ENCODE peak calls at places on chromosomes 7 and 10, in eight cellular contexts. S, R, O, W, U, Z, M and V are unnamed samples.

GRCh38 chr7:27435461-27435860 is 192.9 kb downstream of the EVX1 start:
- DNase-seq in S (no peak), R (no peak), O (no peak), W (no peak), U (no peak), Z (no peak), M (no peak), V (no peak)

GRCh38 chr7:141744131-141744530 is 6.0 kb downstream of the SSBP1 start:
- DNase-seq in S (no peak), R (no peak), O (no peak), W (no peak), U (no peak), Z (no peak), M (no peak), V (no peak)

GRCh38 chr10:3265081-3265480 is 92.5 kb upstream of the PITRM1 start:
- DNase-seq in S (no peak), R (no peak), O (no peak), W (no peak), U (no peak), Z (peak; percentile 11), M (no peak), V (no peak)

GRCh38 chr10:3907514-3907913 is 122.5 kb upstream of the KLF6 start:
- DNase-seq in S (no peak), R (no peak), O (no peak), W (no peak), U (no peak), Z (no peak), M (no peak), V (no peak)

GRCh38 chr7:112262804-112263203 is 56.3 kb downstream of the ZNF277 start:
- DNase-seq in S (no peak), R (no peak), O (no peak), W (no peak), U (no peak), Z (no peak), M (no peak), V (no peak)

GRCh38 chr10:6601224-6601805 is 21.2 kb upstream of the PRKCQ start:
- DNase-seq in S (no peak), R (no peak), O (no peak), W (no peak), U (no peak), Z (no peak), M (no peak), V (no peak)

GRCh38 chr10:28676297-28676967 is 889 bp upstream of the BAMBI start:
- DNase-seq in S (peak; percentile 54), R (no peak), O (peak; percentile 13), W (peak; percentile 5), U (no peak), Z (no peak), M (peak; percentile 41), V (peak; percentile 28)

GRCh38 chr10:58577394-58577793 is 64.7 kb downstream of the BICC1 start:
- DNase-seq in S (no peak), R (no peak), O (no peak), W (no peak), U (no peak), Z (no peak), M (peak; percentile 69), V (no peak)

GRCh38 chr7:45692031-45692430 is 117.9 kb downstream of the ADCY1 start:
- DNase-seq in S (no peak), R (no peak), O (no peak), W (no peak), U (no peak), Z (no peak), M (no peak), V (no peak)

GRCh38 chr7:22150221-22150620 is 204.5 kb upstream of the CDCA7L start:
- DNase-seq in S (no peak), R (no peak), O (no peak), W (no peak), U (no peak), Z (peak; percentile 19), M (no peak), V (no peak)

GRCh38 chr7:150973571-150974451 is 4.3 kb downstream of the KCNH2 start:
- DNase-seq in S (no peak), R (no peak), O (no peak), W (no peak), U (no peak), Z (no peak), M (no peak), V (peak; percentile 83)

GRCh38 chr10:28774051-28774995 is 97.0 kb downstream of the BAMBI start:
- DNase-seq in S (no peak), R (no peak), O (peak; percentile 61), W (no peak), U (no peak), Z (no peak), M (no peak), V (no peak)

GRCh38 chr10:89888647-89889046 is 187.3 kb downstream of the KIF20B start:
- DNase-seq in S (no peak), R (no peak), O (no peak), W (no peak), U (no peak), Z (no peak), M (no peak), V (no peak)

GRCh38 chr7:117997862-117998825 is 124.9 kb upstream of the CTTNBP2 start:
- DNase-seq in S (no peak), R (no peak), O (no peak), W (no peak), U (no peak), Z (peak; percentile 94), M (no peak), V (no peak)

GRCh38 chr10:43186150-43186549 is 47.9 kb downstream of the CSGALNACT2 start:
- DNase-seq in S (no peak), R (no peak), O (no peak), W (no peak), U (no peak), Z (no peak), M (no peak), V (no peak)

GRCh38 chr10:120949511-120950102 is 98.4 kb downstream of the WDR11 start:
- DNase-seq in S (peak; percentile 33), R (peak; percentile 10), O (no peak), W (no peak), U (no peak), Z (no peak), M (no peak), V (no peak)

GRCh38 chr7:70016044-70016770 is 417.9 kb downstream of the AUTS2 start:
- DNase-seq in S (no peak), R (no peak), O (no peak), W (no peak), U (no peak), Z (peak; percentile 61), M (no peak), V (no peak)

GRCh38 chr7:99694201-99694911 is 14.6 kb upstream of the CYP3A5 start:
- DNase-seq in S (no peak), R (no peak), O (peak; percentile 29), W (no peak), U (no peak), Z (no peak), M (no peak), V (no peak)

GRCh38 chr7:3114917-3115316 is 71.2 kb upstream of the CARD11 start:
- DNase-seq in S (no peak), R (no peak), O (no peak), W (no peak), U (no peak), Z (no peak), M (no peak), V (no peak)

GRCh38 chr7:111931016-111931517 is 275.1 kb downstream of the DOCK4 start:
- DNase-seq in S (no peak), R (no peak), O (no peak), W (no peak), U (no peak), Z (peak; percentile 74), M (no peak), V (no peak)

GRCh38 chr10:42645103-42645502 is 6.7 kb upstream of the ZNF33B start:
- DNase-seq in S (no peak), R (no peak), O (no peak), W (no peak), U (no peak), Z (peak; percentile 64), M (no peak), V (no peak)

GRCh38 chr10:77533156-77533886 is 104.3 kb downstream of the KCNMA1 start:
- DNase-seq in S (no peak), R (no peak), O (peak; percentile 54), W (no peak), U (no peak), Z (no peak), M (no peak), V (no peak)